ENCODE peak calls at places on chromosomes 13 and 19, in eight cellular contexts. One of them, this sample, is unnamed.
A peak's percentile ranks its signal among the peaks of the same experiment; 100 is the strongest.

GRCh38 chr13:47903836-47904235 is 97.2 kb downstream of the SUCLA2 start:
- DNase-seq in A549: no peak
- DNase-seq in tibial artery: no peak
- DNase-seq in fibroblast of lung: peak; percentile 54
- DNase-seq in ovary: no peak
- DNase-seq in BE2C: no peak
- DNase-seq in GM23338: no peak
- DNase-seq in aorta: no peak
- DNase-seq in this sample: no peak

GRCh38 chr19:17289489-17289888 is 7.8 kb downstream of the ANKLE1 start:
- DNase-seq in GM23338: peak; percentile 96
- DNase-seq in fibroblast of lung: peak; percentile 90
- DNase-seq in aorta: peak; percentile 84
- DNase-seq in BE2C: peak; percentile 86
- DNase-seq in A549: peak; percentile 91
- DNase-seq in tibial artery: no peak
- DNase-seq in ovary: peak; percentile 60
- DNase-seq in this sample: peak; percentile 93

GRCh38 chr19:19459707-19460251 is 54.3 kb downstream of the GATAD2A start:
- DNase-seq in aorta: peak; percentile 69
- DNase-seq in tibial artery: peak; percentile 61
- DNase-seq in ovary: no peak
- DNase-seq in fibroblast of lung: peak; percentile 76
- DNase-seq in BE2C: peak; percentile 39
- DNase-seq in GM23338: no peak
- DNase-seq in A549: no peak
- DNase-seq in this sample: no peak

GRCh38 chr19:19053508-19054314 is 10.1 kb upstream of the SLC25A42 start:
- DNase-seq in ovary: peak; percentile 72
- DNase-seq in tibial artery: no peak
- DNase-seq in GM23338: peak; percentile 89
- DNase-seq in A549: peak; percentile 57
- DNase-seq in aorta: peak; percentile 69
- DNase-seq in fibroblast of lung: no peak
- DNase-seq in BE2C: peak; percentile 79
- DNase-seq in this sample: no peak

GRCh38 chr19:5271145-5271544 is 69.5 kb downstream of the PTPRS start:
- DNase-seq in fibroblast of lung: no peak
- DNase-seq in aorta: no peak
- DNase-seq in ovary: no peak
- DNase-seq in GM23338: peak; percentile 63
- DNase-seq in BE2C: no peak
- DNase-seq in tibial artery: no peak
- DNase-seq in A549: peak; percentile 42
- DNase-seq in this sample: no peak

GRCh38 chr19:10353793-10354391 is 14.5 kb upstream of the ICAM3 start:
- DNase-seq in A549: peak; percentile 56
- DNase-seq in GM23338: peak; percentile 100
- DNase-seq in BE2C: peak; percentile 99
- DNase-seq in ovary: peak; percentile 54
- DNase-seq in fibroblast of lung: peak; percentile 19
- DNase-seq in tibial artery: no peak
- DNase-seq in aorta: no peak
- DNase-seq in this sample: no peak

GRCh38 chr19:52231154-52231565 is 38.2 kb upstream of the ZNF766 start:
- DNase-seq in A549: no peak
- DNase-seq in BE2C: no peak
- DNase-seq in ovary: no peak
- DNase-seq in tibial artery: no peak
- DNase-seq in aorta: no peak
- DNase-seq in GM23338: no peak
- DNase-seq in fibroblast of lung: peak; percentile 47
- DNase-seq in this sample: no peak

GRCh38 chr19:35479278-35479677 is 11.0 kb downstream of the KRTDAP start:
- DNase-seq in aorta: no peak
- DNase-seq in fibroblast of lung: no peak
- DNase-seq in BE2C: peak; percentile 59
- DNase-seq in GM23338: no peak
- DNase-seq in tibial artery: no peak
- DNase-seq in ovary: no peak
- DNase-seq in A549: no peak
- DNase-seq in this sample: no peak

GRCh38 chr13:67990868-67991267 is 760.7 kb upstream of the PCDH9 start:
- DNase-seq in tibial artery: no peak
- DNase-seq in GM23338: no peak
- DNase-seq in fibroblast of lung: no peak
- DNase-seq in aorta: no peak
- DNase-seq in ovary: no peak
- DNase-seq in BE2C: no peak
- DNase-seq in A549: no peak
- DNase-seq in this sample: no peak

GRCh38 chr13:67069117-67069767 is 160.9 kb downstream of the PCDH9 start:
- DNase-seq in BE2C: no peak
- DNase-seq in A549: peak; percentile 69
- DNase-seq in fibroblast of lung: no peak
- DNase-seq in GM23338: peak; percentile 31
- DNase-seq in aorta: no peak
- DNase-seq in ovary: no peak
- DNase-seq in tibial artery: no peak
- DNase-seq in this sample: peak; percentile 10

GRCh38 chr19:609001-609340 is 19.3 kb downstream of the HCN2 start:
- DNase-seq in GM23338: no peak
- DNase-seq in ovary: no peak
- DNase-seq in tibial artery: peak; percentile 45
- DNase-seq in BE2C: no peak
- DNase-seq in A549: peak; percentile 55
- DNase-seq in fibroblast of lung: no peak
- DNase-seq in aorta: peak; percentile 82
- DNase-seq in this sample: no peak

GRCh38 chr19:13060964-13061927 is 41.4 kb downstream of the LYL1 start:
- DNase-seq in BE2C: peak; percentile 89
- DNase-seq in GM23338: peak; percentile 95
- DNase-seq in A549: peak; percentile 68
- DNase-seq in aorta: peak; percentile 92
- DNase-seq in fibroblast of lung: peak; percentile 65
- DNase-seq in tibial artery: peak; percentile 84
- DNase-seq in ovary: peak; percentile 80
- DNase-seq in this sample: peak; percentile 65
- H3K4me1 ChIP-seq in BE2C: peaks cover 27% of the 10 kb centered on the region
- H3K4me1 ChIP-seq in GM23338: peaks cover 47% of the 10 kb centered on the region
- H3K4me1 ChIP-seq in A549: peaks cover 11% of the 10 kb centered on the region
- H3K4me1 ChIP-seq in aorta: peaks cover 6% of the 10 kb centered on the region
- H3K4me1 ChIP-seq in fibroblast of lung: peaks cover 46% of the 10 kb centered on the region
- H3K4me1 ChIP-seq in tibial artery: peaks cover 100% of the 10 kb centered on the region
- H3K4me1 ChIP-seq in ovary: peaks cover 67% of the 10 kb centered on the region
- H3K4me1 ChIP-seq in this sample: peaks cover 12% of the 10 kb centered on the region

GRCh38 chr19:12603714-12604113 is 6.9 kb downstream of the ZNF490 start:
- DNase-seq in aorta: no peak
- DNase-seq in GM23338: no peak
- DNase-seq in fibroblast of lung: peak; percentile 83
- DNase-seq in BE2C: no peak
- DNase-seq in A549: no peak
- DNase-seq in ovary: no peak
- DNase-seq in tibial artery: no peak
- DNase-seq in this sample: peak; percentile 17
- H3K4me1 ChIP-seq in aorta: no peaks in the 10 kb centered on the region
- H3K4me1 ChIP-seq in GM23338: no peaks in the 10 kb centered on the region
- H3K4me1 ChIP-seq in fibroblast of lung: peaks cover 2% of the 10 kb centered on the region
- H3K4me1 ChIP-seq in BE2C: no peaks in the 10 kb centered on the region
- H3K4me1 ChIP-seq in A549: no peaks in the 10 kb centered on the region
- H3K4me1 ChIP-seq in ovary: no peaks in the 10 kb centered on the region
- H3K4me1 ChIP-seq in tibial artery: no peaks in the 10 kb centered on the region
- H3K4me1 ChIP-seq in this sample: no peaks in the 10 kb centered on the region

GRCh38 chr13:73984949-73985691 is 149.1 kb downstream of the KLF12 start:
- DNase-seq in A549: no peak
- DNase-seq in BE2C: no peak
- DNase-seq in tibial artery: no peak
- DNase-seq in GM23338: peak; percentile 37
- DNase-seq in ovary: no peak
- DNase-seq in fibroblast of lung: no peak
- DNase-seq in aorta: no peak
- DNase-seq in this sample: no peak
- H3K4me1 ChIP-seq in A549: no peaks in the 10 kb centered on the region
- H3K4me1 ChIP-seq in BE2C: peaks cover 18% of the 10 kb centered on the region
- H3K4me1 ChIP-seq in tibial artery: peaks cover 3% of the 10 kb centered on the region
- H3K4me1 ChIP-seq in GM23338: peaks cover 16% of the 10 kb centered on the region
- H3K4me1 ChIP-seq in ovary: no peaks in the 10 kb centered on the region
- H3K4me1 ChIP-seq in fibroblast of lung: no peaks in the 10 kb centered on the region
- H3K4me1 ChIP-seq in aorta: peaks cover 2% of the 10 kb centered on the region
- H3K4me1 ChIP-seq in this sample: no peaks in the 10 kb centered on the region

GRCh38 chr19:13036366-13036976 is 41.2 kb downstream of the NFIX start:
- DNase-seq in BE2C: peak; percentile 80
- DNase-seq in A549: peak; percentile 42
- DNase-seq in tibial artery: no peak
- DNase-seq in fibroblast of lung: peak; percentile 85
- DNase-seq in GM23338: no peak
- DNase-seq in aorta: peak; percentile 76
- DNase-seq in ovary: no peak
- DNase-seq in this sample: peak; percentile 48

GRCh38 chr19:13037161-13037560 is 41.9 kb downstream of the NFIX start:
- DNase-seq in ovary: no peak
- DNase-seq in A549: peak; percentile 27
- DNase-seq in BE2C: no peak
- DNase-seq in fibroblast of lung: peak; percentile 93
- DNase-seq in GM23338: no peak
- DNase-seq in tibial artery: no peak
- DNase-seq in aorta: peak; percentile 66
- DNase-seq in this sample: no peak

GRCh38 chr19:13039211-13039789 is 44.0 kb downstream of the NFIX start:
- DNase-seq in A549: no peak
- DNase-seq in fibroblast of lung: no peak
- DNase-seq in GM23338: no peak
- DNase-seq in ovary: no peak
- DNase-seq in BE2C: no peak
- DNase-seq in aorta: no peak
- DNase-seq in tibial artery: no peak
- DNase-seq in this sample: no peak

GRCh38 chr19:13038306-13039210 is 43.3 kb downstream of the NFIX start:
- DNase-seq in GM23338: no peak
- DNase-seq in BE2C: no peak
- DNase-seq in ovary: no peak
- DNase-seq in aorta: no peak
- DNase-seq in fibroblast of lung: no peak
- DNase-seq in tibial artery: no peak
- DNase-seq in A549: no peak
- DNase-seq in this sample: no peak

DNA sequence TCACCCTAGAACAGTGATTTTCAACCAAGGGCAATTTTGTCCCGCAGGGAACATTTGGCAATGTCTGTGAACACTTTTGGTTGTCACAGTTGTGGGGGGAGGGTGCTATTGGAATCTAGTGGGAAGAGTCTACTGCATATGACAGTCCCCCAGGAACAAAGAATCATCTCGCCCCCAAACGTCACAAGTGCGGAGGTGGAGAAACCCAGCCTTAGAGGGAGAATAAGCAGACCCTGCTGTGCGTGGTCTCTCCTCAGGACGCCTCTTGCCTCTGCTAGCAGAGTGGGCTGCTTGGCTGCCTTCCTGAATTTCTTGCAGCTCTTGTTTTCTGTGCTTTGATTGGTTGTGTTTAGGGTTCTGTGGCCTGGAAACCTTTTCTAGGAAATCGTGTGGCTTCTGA is 42.4 kb downstream of the NFIX start:
- DNase-seq in fibroblast of lung: no peak
- DNase-seq in tibial artery: no peak
- DNase-seq in A549: no peak
- DNase-seq in aorta: no peak
- DNase-seq in ovary: no peak
- DNase-seq in BE2C: no peak
- DNase-seq in GM23338: no peak
- DNase-seq in this sample: no peak
- H3K4me1 ChIP-seq in fibroblast of lung: peaks cover 42% of the 10 kb centered on the region
- H3K4me1 ChIP-seq in tibial artery: peaks cover 94% of the 10 kb centered on the region
- H3K4me1 ChIP-seq in A549: peaks cover 17% of the 10 kb centered on the region
- H3K4me1 ChIP-seq in aorta: peaks cover 6% of the 10 kb centered on the region
- H3K4me1 ChIP-seq in ovary: peaks cover 39% of the 10 kb centered on the region
- H3K4me1 ChIP-seq in BE2C: peaks cover 22% of the 10 kb centered on the region
- H3K4me1 ChIP-seq in GM23338: peaks cover 10% of the 10 kb centered on the region
- H3K4me1 ChIP-seq in this sample: peaks cover 10% of the 10 kb centered on the region

GRCh38 chr13:72208112-72208645 is 341.2 kb upstream of the DACH1 start:
- DNase-seq in fibroblast of lung: peak; percentile 4
- DNase-seq in BE2C: peak; percentile 51
- DNase-seq in GM23338: no peak
- DNase-seq in aorta: no peak
- DNase-seq in tibial artery: no peak
- DNase-seq in ovary: no peak
- DNase-seq in A549: no peak
- DNase-seq in this sample: no peak
- H3K4me1 ChIP-seq in fibroblast of lung: no peaks in the 10 kb centered on the region
- H3K4me1 ChIP-seq in BE2C: peaks cover 4% of the 10 kb centered on the region
- H3K4me1 ChIP-seq in GM23338: no peaks in the 10 kb centered on the region
- H3K4me1 ChIP-seq in aorta: no peaks in the 10 kb centered on the region
- H3K4me1 ChIP-seq in tibial artery: no peaks in the 10 kb centered on the region
- H3K4me1 ChIP-seq in ovary: no peaks in the 10 kb centered on the region
- H3K4me1 ChIP-seq in A549: no peaks in the 10 kb centered on the region
- H3K4me1 ChIP-seq in this sample: no peaks in the 10 kb centered on the region

GRCh38 chr19:36577271-36577996 is 4.3 kb upstream of the ZNF529 start:
- DNase-seq in BE2C: no peak
- DNase-seq in aorta: no peak
- DNase-seq in fibroblast of lung: peak; percentile 58
- DNase-seq in GM23338: no peak
- DNase-seq in A549: no peak
- DNase-seq in tibial artery: no peak
- DNase-seq in ovary: no peak
- DNase-seq in this sample: no peak
- H3K4me1 ChIP-seq in BE2C: no peaks in the 10 kb centered on the region
- H3K4me1 ChIP-seq in aorta: no peaks in the 10 kb centered on the region
- H3K4me1 ChIP-seq in fibroblast of lung: no peaks in the 10 kb centered on the region
- H3K4me1 ChIP-seq in GM23338: no peaks in the 10 kb centered on the region
- H3K4me1 ChIP-seq in A549: no peaks in the 10 kb centered on the region
- H3K4me1 ChIP-seq in tibial artery: peaks cover 13% of the 10 kb centered on the region
- H3K4me1 ChIP-seq in ovary: peaks cover 2% of the 10 kb centered on the region
- H3K4me1 ChIP-seq in this sample: peaks cover 4% of the 10 kb centered on the region

This sample was measured in HAP-1.